ENCODE peak calls at places on chromosomes 11 and 22, in five cellular contexts. V, W, F, E and Q are unnamed samples.

GRCh38 chr11:118898400-118899295 is 15.0 kb downstream of the CXCR5 start:
- DNase-seq in W (no peak), E (no peak), F (no peak), V (no peak), Q (no peak)

GRCh38 chr22:27386186-27386585 is 415.4 kb downstream of the MN1 start:
- DNase-seq in F (no peak), W (no peak), E (peak), V (peak), Q (peak)

GRCh38 chr11:18010977-18011586 is 1.8 kb downstream of the SERGEF start:
- DNase-seq in V (no peak), E (no peak), F (no peak), W (no peak), Q (no peak)

GRCh38 chr11:64234840-64235379 is 526 bp downstream of the VEGFB start:
- DNase-seq in E (no peak), V (no peak), F (no peak), W (no peak), Q (no peak)

GRCh38 chr11:101336858-101337257 is 207.2 kb upstream of the PGR start:
- DNase-seq in V (no peak), F (no peak), W (no peak), E (no peak), Q (no peak)

GRCh38 chr22:22908941-22909604 is 21.5 kb downstream of the IGLL5 start:
- DNase-seq in F (no peak), E (no peak), V (no peak), W (no peak), Q (no peak)

GRCh38 chr11:120295110-120295509 is 30.0 kb upstream of the TLCD5 start:
- DNase-seq in V (no peak), W (no peak), F (no peak), E (no peak), Q (no peak)

GRCh38 chr22:48223488-48224190 is 1461.2 kb downstream of the TBC1D22A start:
- DNase-seq in V (no peak), E (no peak), W (no peak), F (no peak), Q (no peak)

DNA sequence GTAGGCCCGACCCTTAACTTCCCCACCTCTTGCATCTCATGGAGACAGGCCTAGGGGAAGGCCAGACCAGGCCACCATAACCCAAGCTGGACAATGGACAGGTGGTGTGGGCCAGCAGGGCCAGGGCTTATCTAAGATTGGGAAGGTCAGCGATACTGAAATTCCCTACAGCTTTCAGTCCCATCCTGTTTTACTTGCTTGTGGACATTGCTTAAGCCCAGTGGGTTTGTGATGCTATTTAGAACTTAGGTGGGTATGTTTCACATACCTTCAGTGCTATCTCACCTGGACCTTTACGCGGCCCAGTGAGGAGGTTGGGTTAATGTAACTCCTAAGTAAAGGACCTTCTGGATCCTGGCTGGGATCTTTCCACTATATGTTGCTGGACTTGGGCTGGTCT is 1.7 kb downstream of the FADS2 start:
- DNase-seq in F (no peak), V (no peak), E (no peak), W (no peak), Q (no peak)
- H3K4me3 ChIP-seq in F (peak), V (peak), E (peak), W (peak), Q (no peak)

DNA sequence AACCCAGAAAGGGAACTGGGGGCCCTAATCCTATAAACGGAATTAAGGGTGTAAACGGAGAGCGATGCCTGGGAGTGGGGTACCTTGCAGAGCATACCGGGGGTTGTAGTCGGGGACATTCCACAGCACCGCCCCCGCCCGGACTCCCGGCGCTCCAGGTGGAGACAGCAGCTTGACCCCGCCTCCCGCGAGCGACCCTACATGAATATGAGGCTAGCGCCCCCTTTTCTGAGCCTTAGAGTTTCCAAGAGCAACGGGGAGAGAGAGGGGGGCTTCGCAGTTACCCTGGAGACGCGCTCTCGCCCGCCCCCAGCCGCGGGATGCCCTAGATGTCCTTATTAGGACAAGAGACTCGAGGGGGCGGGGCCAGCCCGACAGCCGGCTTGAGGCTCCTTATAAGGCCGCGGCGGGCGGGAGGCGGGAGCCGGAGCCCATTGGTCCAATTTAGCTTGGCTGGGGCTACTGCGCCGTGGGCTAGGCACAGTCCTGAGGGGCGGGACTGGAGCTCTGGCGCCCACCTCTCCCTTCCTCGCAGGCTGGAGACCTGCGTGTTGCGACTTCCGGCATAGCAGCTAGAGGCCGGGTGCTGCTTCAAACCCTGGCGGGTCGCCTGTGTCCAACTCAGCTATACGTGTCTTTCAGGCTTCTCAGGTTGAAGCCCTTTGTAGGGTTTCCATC is 960 bp upstream of the MUS81 start:
- DNase-seq in V (peak), W (peak), F (peak), E (peak), Q (peak)
- TF ChIP-seq CTCF in V (no peak), W (peak), F (peak), E (no peak), Q (peak)

DNA sequence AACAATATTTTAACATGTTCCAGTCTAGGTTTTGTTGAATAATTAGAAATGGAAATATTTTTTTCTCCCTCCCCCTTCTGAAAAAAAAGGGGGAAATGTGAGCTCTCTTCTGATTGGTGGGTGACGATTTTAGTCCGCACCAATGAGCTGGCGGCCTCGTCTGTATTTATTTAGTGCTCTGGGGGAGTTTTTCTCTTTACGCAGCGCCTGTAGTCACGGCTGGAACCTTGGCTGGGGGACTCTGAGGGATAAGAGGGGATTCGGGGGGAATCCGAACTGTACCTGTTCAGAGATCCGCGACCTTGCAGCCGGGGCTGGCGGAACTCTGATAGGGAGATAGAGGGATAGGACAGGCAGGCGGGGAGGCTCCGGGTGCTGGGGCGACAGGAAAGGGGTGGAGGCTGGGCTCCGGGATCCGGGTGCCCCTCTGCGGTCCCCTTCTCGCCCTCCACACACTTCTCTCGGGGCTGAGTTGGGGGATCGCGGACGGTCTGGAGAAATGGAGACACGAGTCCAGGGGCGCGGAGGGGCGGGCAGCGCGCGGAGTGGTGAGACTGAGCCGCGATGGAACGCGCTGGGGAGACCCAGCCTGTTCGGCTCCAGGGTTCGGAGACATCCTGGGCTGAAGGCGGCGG is 99.7 kb upstream of the HSD17B12 start:
- DNase-seq in W (peak), E (no peak), F (no peak), V (no peak), Q (no peak)
- H3K4me3 ChIP-seq in W (peak), E (peak), F (peak), V (peak), Q (no peak)

DNA sequence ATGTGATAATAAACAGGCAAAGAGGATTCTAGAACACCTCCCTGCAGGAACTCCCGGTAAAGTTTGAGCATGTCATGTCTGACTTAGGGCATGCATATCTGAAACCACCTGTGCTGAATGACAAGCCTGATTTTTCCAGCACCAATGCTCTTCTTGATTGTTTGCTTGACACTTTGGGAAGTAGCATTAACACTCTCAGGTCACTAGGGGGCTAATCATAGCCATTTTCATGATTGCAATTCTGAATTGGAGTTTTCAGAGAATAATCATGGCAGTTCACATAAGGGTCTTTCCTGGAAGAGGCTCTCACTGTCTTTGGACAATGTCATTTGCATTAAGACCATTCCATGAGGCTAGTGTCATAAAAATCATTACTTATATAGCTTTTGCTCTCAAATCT is 234.4 kb upstream of the MTNR1B start:
- DNase-seq in V (peak), E (no peak), W (no peak), F (no peak), Q (peak)
- TF ChIP-seq CTCF in V (peak), E (no peak), W (peak), F (peak), Q (peak)

GRCh38 chr11:12377106-12377823 is at the start of gene PARVA:
- DNase-seq in V (peak), F (peak), E (peak), W (peak), Q (peak)
- H3K4me3 ChIP-seq in V (peak), F (peak), E (peak), W (peak), Q (peak)

GRCh38 chr11:80155412-80156017 is 714.7 kb upstream of the TENM4 start:
- DNase-seq in W (peak), V (peak), E (peak), F (no peak), Q (peak)
- TF ChIP-seq CTCF in W (peak), V (peak), E (peak), F (peak), Q (peak)